ENCODE peak calls at places on chromosomes 6 and 20, in eight cellular contexts. J, Z, I, L, N, W, F and P are unnamed samples.

GRCh38 chr6:27922949-27923348 is 10.8 kb upstream of the OR2B2 start:
- DNase-seq in N (no peak), I (no peak), L (no peak), F (no peak), W (no peak), J (no peak), Z (no peak), P (no peak)

GRCh38 chr20:5173763-5174162 is 47.0 kb downstream of the CDS2 start:
- DNase-seq in Z (no peak), W (no peak), N (no peak), L (no peak), F (no peak), I (no peak), J (no peak), P (no peak)

GRCh38 chr6:138897031-138897430 is 91.0 kb downstream of the REPS1 start:
- DNase-seq in I (no peak), L (no peak), F (no peak), Z (no peak), W (no peak), N (no peak), J (no peak), P (no peak)

GRCh38 chr6:72787521-72788031 is 165.7 kb downstream of the KCNQ5 start:
- DNase-seq in Z (peak; percentile 74), J (peak; percentile 87), F (no peak), I (no peak), N (no peak), L (peak; percentile 91), W (peak; percentile 61), P (peak; percentile 79)

GRCh38 chr6:3119040-3119723 is 671 bp downstream of the BPHL start:
- DNase-seq in Z (no peak), J (peak; percentile 42), N (no peak), F (no peak), L (peak; percentile 19), W (no peak), I (no peak), P (no peak)

GRCh38 chr6:96157018-96157565 is 141.3 kb downstream of the FUT9 start:
- DNase-seq in W (no peak), L (no peak), J (no peak), F (no peak), N (no peak), Z (no peak), I (no peak), P (no peak)

GRCh38 chr6:129732034-129732433 is 22.1 kb upstream of the ARHGAP18 start:
- DNase-seq in I (no peak), W (no peak), Z (no peak), N (no peak), F (no peak), J (no peak), L (no peak), P (no peak)

GRCh38 chr6:41683460-41684310 is 45.4 kb downstream of the MDFI start:
- DNase-seq in N (peak; percentile 85), Z (no peak), W (no peak), J (peak; percentile 84), L (peak; percentile 60), I (peak; percentile 88), F (peak; percentile 96), P (no peak)

GRCh38 chr6:31864818-31865204 is 2.2 kb upstream of the NEU1 start:
- DNase-seq in N (no peak), J (no peak), I (no peak), F (no peak), W (no peak), L (no peak), Z (no peak), P (no peak)

GRCh38 chr6:9851541-9852380 is 563.1 kb downstream of the TFAP2A start:
- DNase-seq in F (no peak), L (peak; percentile 3), N (no peak), I (no peak), W (no peak), Z (peak; percentile 4), J (peak; percentile 15), P (no peak)

GRCh38 chr20:50415516-50416268 is 94.5 kb upstream of the PTPN1 start:
- DNase-seq in J (peak; percentile 98), I (no peak), F (peak; percentile 79), L (peak; percentile 95), Z (no peak), W (peak; percentile 76), N (peak; percentile 100), P (no peak)

GRCh38 chr6:14811760-14812428 is 434.0 kb upstream of the JARID2 start:
- DNase-seq in Z (no peak), F (no peak), W (no peak), L (peak; percentile 67), J (peak; percentile 89), N (no peak), I (no peak), P (no peak)

GRCh38 chr6:79201127-79201526 is 33.4 kb downstream of the HMGN3 start:
- DNase-seq in W (no peak), J (no peak), N (no peak), I (no peak), Z (no peak), L (no peak), F (no peak), P (no peak)

GRCh38 chr6:106027760-106028159 is 58.4 kb upstream of the PRDM1 start:
- DNase-seq in J (no peak), F (no peak), L (no peak), I (no peak), Z (no peak), W (no peak), N (no peak), P (no peak)

GRCh38 chr6:129340983-129341382 is 369.0 kb downstream of the ARHGAP18 start:
- DNase-seq in F (no peak), N (no peak), L (peak; percentile 98), W (peak; percentile 72), J (peak; percentile 94), I (no peak), Z (peak; percentile 42), P (no peak)

GRCh38 chr20:36344517-36345132 is 38.5 kb downstream of the DLGAP4 start:
- DNase-seq in Z (peak; percentile 7), W (peak; percentile 1), J (peak; percentile 73), N (peak; percentile 37), L (peak; percentile 29), F (no peak), I (no peak), P (peak; percentile 9)

GRCh38 chr20:51469046-51469445 is 73.5 kb downstream of the NFATC2 start:
- DNase-seq in F (no peak), W (no peak), L (no peak), J (no peak), N (no peak), Z (no peak), I (no peak), P (no peak)

GRCh38 chr6:78868124-78868523 is 773 bp downstream of the IRAK1BP1 start:
- DNase-seq in W (no peak), Z (no peak), N (no peak), L (peak; percentile 1), F (no peak), I (no peak), J (no peak), P (no peak)

GRCh38 chr6:161365633-161366032 is 91.8 kb upstream of the AGPAT4 start:
- DNase-seq in I (no peak), N (no peak), W (no peak), Z (no peak), L (no peak), J (no peak), F (no peak), P (no peak)

GRCh38 chr6:34616230-34616591 is 60.1 kb upstream of the SPDEF start:
- DNase-seq in W (no peak), L (no peak), Z (no peak), I (no peak), N (no peak), J (no peak), F (no peak), P (no peak)

GRCh38 chr20:14064921-14065320 is 69.6 kb downstream of the MACROD2 start:
- DNase-seq in F (no peak), N (no peak), I (no peak), W (no peak), J (no peak), L (no peak), Z (no peak), P (no peak)

GRCh38 chr20:49384437-49385434 is 97.7 kb downstream of the KCNB1 start:
- DNase-seq in W (no peak), Z (no peak), L (peak; percentile 35), N (peak; percentile 59), F (peak; percentile 64), J (peak; percentile 73), I (peak; percentile 63), P (no peak)
- TF ChIP-seq CTCF in W (peak; percentile 71), Z (peak; percentile 82), L (peak; percentile 66), N (no peak), F (peak; percentile 83), J (peak; percentile 82), I (peak; percentile 43), P (peak; percentile 94)

DNA sequence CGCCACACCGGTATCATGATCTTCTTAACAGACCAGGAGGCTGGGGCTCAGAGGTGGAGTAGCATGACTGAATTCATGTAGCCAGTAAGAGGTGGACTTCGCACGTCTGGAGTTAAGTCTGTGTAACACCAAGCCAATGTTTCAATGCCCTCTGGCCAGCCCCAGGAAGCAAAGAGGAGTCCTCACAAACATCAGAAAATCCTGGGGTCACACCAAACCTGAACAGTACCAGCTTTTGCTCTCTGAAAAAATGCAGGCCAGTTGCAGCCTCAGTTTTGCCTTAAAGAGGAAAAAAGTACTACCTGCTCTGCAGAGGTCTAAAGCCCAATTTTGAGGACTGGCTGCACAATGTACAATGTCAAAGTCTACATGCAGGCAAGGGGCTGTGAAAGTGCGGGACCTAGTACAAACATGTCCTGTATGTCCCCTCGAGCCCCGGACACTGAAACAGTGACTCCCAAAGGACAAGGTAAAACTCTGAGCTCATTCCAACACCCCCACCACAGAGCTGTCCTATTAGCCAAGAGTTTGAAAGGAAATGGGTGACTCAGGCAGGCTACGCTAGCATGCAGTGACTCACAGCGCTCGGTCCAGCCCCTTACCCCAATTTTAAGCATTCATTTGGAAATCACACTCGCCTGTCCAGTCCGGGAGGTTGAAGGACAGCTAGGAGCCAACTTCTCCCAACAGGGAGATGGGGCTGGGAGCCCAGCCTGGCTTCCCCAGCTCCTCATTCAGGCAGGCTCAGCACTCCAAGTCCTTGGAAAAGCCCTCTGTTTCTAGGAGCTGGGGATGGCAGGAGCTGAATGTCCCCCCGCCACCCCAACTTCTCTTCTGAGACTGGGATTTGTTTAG is 4.1 kb downstream of the SDC4 start:
- DNase-seq in J (peak; percentile 91), W (peak; percentile 71), F (no peak), N (peak; percentile 68), L (peak; percentile 86), Z (peak; percentile 87), I (no peak), P (no peak)
- H3K4me3 ChIP-seq in J (no peak overlapping the region), W (peak overlapping the region; percentile 17), F (peak overlapping the region; percentile 87), N (peak overlapping the region; percentile 31), L (peak overlapping the region; percentile 97), Z (peak overlapping the region; percentile 75), I (no peak overlapping the region), P (peak overlapping the region; percentile 1)

GRCh38 chr20:63238491-63239126 is 2.9 kb downstream of the BIRC7 start:
- DNase-seq in N (no peak), L (no peak), W (no peak), Z (no peak), J (no peak), I (no peak), F (peak; percentile 57), P (no peak)
- TF ChIP-seq CTCF in N (no peak), L (no peak), W (no peak), Z (no peak), J (no peak), I (no peak), F (no peak), P (no peak)

DNA sequence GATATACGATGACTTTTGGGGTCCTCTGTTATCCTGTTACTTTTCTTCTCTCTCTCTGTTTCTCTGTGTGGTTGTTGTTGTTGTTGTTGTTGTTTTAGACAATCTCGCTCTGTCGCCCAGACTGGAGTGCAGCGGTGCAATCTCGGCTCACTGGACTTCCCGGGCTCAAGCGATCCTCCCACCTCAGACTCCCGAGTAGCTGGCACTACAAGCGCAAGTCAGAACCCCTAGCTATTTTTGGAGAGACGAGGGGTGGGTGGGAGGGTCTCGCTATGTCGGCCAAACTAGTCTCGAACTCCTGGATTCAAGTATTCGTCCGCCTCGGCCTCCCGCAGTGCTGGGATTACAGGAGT is 19.1 kb upstream of the ABT1 start:
- DNase-seq in J (no peak), W (no peak), I (no peak), L (no peak), N (no peak), Z (no peak), F (no peak), P (no peak)
- H3K4me3 ChIP-seq in J (peak overlapping the region; percentile 15), W (peak overlapping the region; percentile 54), I (peak overlapping the region; percentile 37), L (peak overlapping the region; percentile 60), N (no peak overlapping the region), Z (peak overlapping the region; percentile 56), F (peak overlapping the region; percentile 55), P (peak overlapping the region; percentile 52)